ENCODE peak calls at places on chromosome 11, in nine cellular contexts. A is HFF-Myc, Q is RWPE1, D is AG08396, E is left colon, I is mammary epithelial cell, F is non-pigmented ciliary epithelial cell, Z is left ventricle myocardium inferior, N is hypothalamus. T is an unnamed sample.

GRCh38 chr11:125494601-125494986 is 1.5 kb downstream of the FEZ1 start:
- DNase-seq in A (no peak), Q (no peak), D (no peak), E (no peak), I (no peak), F (no peak), Z (no peak), N (peak; percentile 11), T (no peak)

GRCh38 chr11:36581536-36581935 is 12.8 kb upstream of the IFTAP start:
- DNase-seq in A (no peak), Q (no peak), D (no peak), E (no peak), I (no peak), F (no peak), Z (no peak), N (no peak), T (no peak)

GRCh38 chr11:44557464-44557863 is 8.0 kb upstream of the CD82 start:
- DNase-seq in A (no peak), Q (no peak), D (no peak), E (no peak), I (no peak), F (no peak), Z (no peak), N (no peak), T (no peak)

GRCh38 chr11:16925495-16926065 is 88.6 kb downstream of the PLEKHA7 start:
- DNase-seq in A (no peak), Q (peak; percentile 58), D (peak; percentile 66), E (peak; percentile 50), I (peak; percentile 75), F (no peak), Z (peak; percentile 24), N (no peak), T (no peak)

GRCh38 chr11:125925247-125925740 is 20.6 kb upstream of the VSIG10L2 start:
- DNase-seq in A (no peak), Q (no peak), D (no peak), E (peak; percentile 55), I (no peak), F (no peak), Z (no peak), N (no peak), T (no peak)

GRCh38 chr11:65712633-65713076 is 603 bp downstream of the KAT5 start:
- DNase-seq in A (no peak), Q (no peak), D (no peak), E (no peak), I (no peak), F (no peak), Z (no peak), N (no peak), T (peak; percentile 88)

GRCh38 chr11:59557940-59558643 is 46.8 kb downstream of the OR4D9 start:
- DNase-seq in A (no peak), Q (no peak), D (no peak), E (no peak), I (no peak), F (no peak), Z (no peak), N (no peak), T (no peak)

GRCh38 chr11:1639102-1639620 is 9.6 kb downstream of the KRTAP5-5 start:
- DNase-seq in A (no peak), Q (no peak), D (no peak), E (peak; percentile 80), I (no peak), F (no peak), Z (peak; percentile 63), N (no peak), T (no peak)

GRCh38 chr11:9760180-9760550 is 96.3 kb downstream of the SWAP70 start:
- DNase-seq in A (no peak), Q (no peak), D (peak; percentile 80), E (peak; percentile 79), I (peak; percentile 23), F (peak; percentile 65), Z (peak; percentile 95), N (peak; percentile 72), T (peak; percentile 61)

GRCh38 chr11:85913486-85913885 is 58.3 kb downstream of the CCDC83 start:
- DNase-seq in A (no peak), Q (no peak), D (no peak), E (no peak), I (no peak), F (no peak), Z (no peak), N (no peak), T (no peak)

GRCh38 chr11:131052367-131052766 is 136.1 kb upstream of the SNX19 start:
- DNase-seq in A (no peak), Q (no peak), D (no peak), E (no peak), I (no peak), F (no peak), Z (no peak), N (no peak), T (no peak)

GRCh38 chr11:2572491-2573239 is 127.1 kb downstream of the KCNQ1OT1 start:
- DNase-seq in A (no peak), Q (no peak), D (no peak), E (peak; percentile 21), I (no peak), F (no peak), Z (peak; percentile 11), N (no peak), T (no peak)

GRCh38 chr11:119380160-119380815 is 1.2 kb downstream of the USP2 start:
- DNase-seq in A (no peak), Q (no peak), D (peak; percentile 4), E (no peak), I (no peak), F (no peak), Z (no peak), N (no peak), T (no peak)

GRCh38 chr11:100612766-100613165 is 74.3 kb upstream of the ARHGAP42 start:
- DNase-seq in A (no peak), Q (no peak), D (no peak), E (no peak), I (no peak), F (no peak), Z (no peak), N (no peak), T (no peak)

GRCh38 chr11:78620159-78620558 is 45.5 kb upstream of the NARS2 start:
- DNase-seq in A (no peak), Q (no peak), D (no peak), E (no peak), I (no peak), F (no peak), Z (no peak), N (no peak), T (no peak)

GRCh38 chr11:18203723-18204122 is 31.1 kb downstream of the MRGPRX4 start:
- DNase-seq in A (peak; percentile 6), Q (peak; percentile 37), D (peak; percentile 48), E (no peak), I (no peak), F (no peak), Z (no peak), N (no peak), T (peak; percentile 18)

GRCh38 chr11:73652856-73653559 is 6.6 kb downstream of the PLEKHB1 start:
- DNase-seq in A (no peak), Q (no peak), D (no peak), E (no peak), I (peak; percentile 60), F (no peak), Z (no peak), N (no peak), T (no peak)

GRCh38 chr11:86177319-86177718 is 67.2 kb upstream of the EED start:
- DNase-seq in A (no peak), Q (no peak), D (no peak), E (no peak), I (no peak), F (no peak), Z (no peak), N (no peak), T (no peak)

GRCh38 chr11:57597971-57598830 is 716 bp downstream of the SERPING1 start:
- DNase-seq in A (no peak), Q (no peak), D (peak; percentile 87), E (peak; percentile 58), I (no peak), F (no peak), Z (peak; percentile 86), N (peak; percentile 31), T (peak; percentile 74)

GRCh38 chr11:76188873-76189272 is 17.4 kb downstream of the WNT11 start:
- DNase-seq in A (no peak), Q (no peak), D (no peak), E (no peak), I (no peak), F (no peak), Z (no peak), N (no peak), T (no peak)

GRCh38 chr11:118338637-118339061 is 3.9 kb downstream of the CD3D start:
- DNase-seq in A (no peak), Q (no peak), D (no peak), E (peak; percentile 48), I (peak; percentile 2), F (no peak), Z (no peak), N (no peak), T (no peak)

GRCh38 chr11:11519184-11519583 is 102.6 kb downstream of the GALNT18 start:
- DNase-seq in A (no peak), Q (no peak), D (no peak), E (no peak), I (no peak), F (no peak), Z (no peak), N (no peak), T (no peak)

GRCh38 chr11:8826901-8827560 is 84.0 kb upstream of the AKIP1 start:
- DNase-seq in A (no peak), Q (no peak), D (no peak), E (no peak), I (no peak), F (no peak), Z (no peak), N (no peak), T (no peak)

GRCh38 chr11:95149659-95150294 is 60.1 kb downstream of the ENDOD1 start:
- DNase-seq in A (no peak), Q (peak; percentile 54), D (no peak), E (peak; percentile 63), I (peak; percentile 97), F (no peak), Z (peak; percentile 35), N (peak; percentile 37), T (peak; percentile 34)

GRCh38 chr11:18105086-18105801 is 638 bp downstream of the SAAL1 start:
- DNase-seq in A (no peak), Q (peak; percentile 6), D (no peak), E (no peak), I (peak; percentile 1), F (no peak), Z (no peak), N (no peak), T (no peak)

GRCh38 chr11:2213384-2213842 is 41.8 kb upstream of the TH start:
- DNase-seq in A (no peak), Q (no peak), D (no peak), E (peak; percentile 22), I (no peak), F (no peak), Z (peak; percentile 15), N (no peak), T (no peak)

GRCh38 chr11:30608534-30608933 is 22.4 kb upstream of the MPPED2 start:
- DNase-seq in A (no peak), Q (no peak), D (no peak), E (no peak), I (no peak), F (no peak), Z (no peak), N (no peak), T (no peak)

GRCh38 chr11:42620796-42621195 is 691.0 kb upstream of the API5 start:
- DNase-seq in A (no peak), Q (no peak), D (no peak), E (no peak), I (peak; percentile 9), F (no peak), Z (no peak), N (no peak), T (no peak)

GRCh38 chr11:24575392-24575791 is 78.5 kb downstream of the LUZP2 start:
- DNase-seq in A (no peak), Q (peak; percentile 49), D (peak; percentile 3), E (no peak), I (no peak), F (peak; percentile 75), Z (no peak), N (no peak), T (no peak)

GRCh38 chr11:114147389-114148382 is 88.2 kb downstream of the ZBTB16 start:
- DNase-seq in A (no peak), Q (no peak), D (no peak), E (no peak), I (no peak), F (no peak), Z (no peak), N (no peak), T (no peak)

GRCh38 chr11:34266090-34266912 is 91.5 kb downstream of the ABTB2 start:
- DNase-seq in A (peak; percentile 96), Q (no peak), D (peak; percentile 64), E (no peak), I (peak; percentile 92), F (peak; percentile 79), Z (peak; percentile 42), N (no peak), T (peak; percentile 32)

T was measured in H54.